ENCODE peak calls at places on chromosomes 6 and 20, in five cellular contexts. G is heart right ventricle, Q is SK-N-SH, N is cardiac fibroblast, T is progenitor cell of endocrine pancreas. C is an unnamed sample.

GRCh38 chr20:44302026-44302669 is 8.9 kb downstream of the FITM2 start:
- DNase-seq in T (no peak), Q (no peak), N (no peak), G (no peak), C (no peak)

GRCh38 chr6:9161731-9162130 is 726.4 kb upstream of the SLC35B3 start:
- DNase-seq in N (no peak), Q (no peak), T (no peak), G (no peak), C (no peak)

GRCh38 chr6:149150999-149151398 is 166.5 kb upstream of the TAB2 start:
- DNase-seq in T (no peak), N (no peak), G (no peak), Q (no peak), C (no peak)

GRCh38 chr6:11230158-11231107 is 2.0 kb downstream of the NEDD9 start:
- DNase-seq in G (no peak), T (no peak), N (no peak), Q (no peak), C (no peak)

GRCh38 chr6:57141451-57142177 is 30.5 kb upstream of the BAG2 start:
- DNase-seq in T (no peak), Q (no peak), G (no peak), N (no peak), C (no peak)

GRCh38 chr20:25340380-25340779 is 50.3 kb downstream of the ABHD12 start:
- DNase-seq in T (no peak), Q (no peak), G (no peak), N (no peak), C (no peak)

GRCh38 chr6:209432-210103 is 82.7 kb upstream of the DUSP22 start:
- DNase-seq in Q (no peak), G (no peak), T (no peak), N (no peak), C (no peak)

GRCh38 chr6:56235245-56235644 is 12.1 kb downstream of the COL21A1 start:
- DNase-seq in Q (no peak), N (no peak), G (no peak), T (no peak), C (no peak)

GRCh38 chr6:34584694-34585093 is 28.6 kb upstream of the SPDEF start:
- DNase-seq in N (no peak), T (no peak), G (no peak), Q (no peak), C (peak; percentile 43)

GRCh38 chr20:45781391-45781931 is 10.2 kb downstream of the WFDC3 start:
- DNase-seq in N (peak; percentile 88), Q (no peak), T (no peak), G (no peak), C (no peak)

GRCh38 chr6:169156108-169156821 is 97.4 kb downstream of the THBS2 start:
- DNase-seq in G (no peak), T (no peak), N (peak; percentile 88), Q (peak; percentile 11), C (no peak)

GRCh38 chr6:39543117-39543516 is 182.1 kb downstream of the KIF6 start:
- DNase-seq in Q (no peak), G (peak; percentile 53), N (peak; percentile 83), T (no peak), C (no peak)

GRCh38 chr6:160081398-160081797 is 40.2 kb upstream of the SLC22A1 start:
- DNase-seq in G (no peak), N (no peak), Q (no peak), T (no peak), C (no peak)

GRCh38 chr20:47951521-47951951 is 166.3 kb upstream of the SULF2 start:
- DNase-seq in N (peak; percentile 35), Q (no peak), T (no peak), G (no peak), C (no peak)

GRCh38 chr6:143451531-143451930 is 926 bp downstream of the PEX3 start:
- DNase-seq in Q (no peak), T (no peak), N (no peak), G (no peak), C (no peak)

GRCh38 chr6:100573169-100573568 is 108.4 kb upstream of the SIM1 start:
- DNase-seq in G (no peak), N (peak; percentile 54), T (no peak), Q (peak; percentile 7), C (no peak)

GRCh38 chr6:135233676-135234491 is 52.8 kb downstream of the MYB start:
- DNase-seq in N (no peak), Q (no peak), G (no peak), T (no peak), C (no peak)

GRCh38 chr6:113385020-113385431 is 472.1 kb upstream of the MARCKS start:
- DNase-seq in N (no peak), T (no peak), G (no peak), Q (no peak), C (no peak)

GRCh38 chr6:125780540-125781306 is 10.0 kb upstream of the NCOA7 start:
- DNase-seq in Q (peak; percentile 60), T (no peak), N (peak; percentile 86), G (peak; percentile 44), C (no peak)

GRCh38 chr20:24745617-24746350 is 203.3 kb upstream of the CST7 start:
- DNase-seq in Q (no peak), N (no peak), G (no peak), T (no peak), C (no peak)

GRCh38 chr6:85669735-85670194 is 27.1 kb upstream of the SYNCRIP start:
- DNase-seq in Q (no peak), T (no peak), G (no peak), N (no peak), C (no peak)

GRCh38 chr6:43016166-43016915 is 2.3 kb downstream of the KLHDC3 start:
- DNase-seq in Q (no peak), G (no peak), N (no peak), T (no peak), C (no peak)

GRCh38 chr6:31663961-31664789 is 622 bp downstream of the GPANK1 start:
- DNase-seq in N (peak; percentile 73), T (no peak), G (peak; percentile 29), Q (no peak), C (no peak)

GRCh38 chr20:62120990-62121775 is 1.1 kb upstream of the LSM14B start:
- DNase-seq in G (no peak), Q (no peak), N (peak; percentile 75), T (no peak), C (no peak)

GRCh38 chr6:53959717-53960116 is 151.5 kb upstream of the MLIP start:
- DNase-seq in T (no peak), Q (no peak), G (no peak), N (no peak), C (no peak)

GRCh38 chr6:69719602-69720193 is 77.1 kb downstream of the LMBRD1 start:
- DNase-seq in Q (peak; percentile 22), N (peak; percentile 53), G (no peak), T (no peak), C (no peak)

GRCh38 chr20:35776513-35777101 is 4.8 kb downstream of the PHF20 start:
- DNase-seq in G (peak; percentile 17), T (no peak), N (peak; percentile 79), Q (peak; percentile 42), C (peak; percentile 2)

GRCh38 chr6:170086639-170087420 is 204.0 kb downstream of the DLL1 start:
- DNase-seq in Q (no peak), T (no peak), N (no peak), G (no peak), C (peak; percentile 84)

GRCh38 chr6:168953461-168953860 is 300.2 kb downstream of the THBS2 start:
- DNase-seq in N (no peak), Q (no peak), T (no peak), G (no peak), C (no peak)

GRCh38 chr6:81761197-81761596 is 8.7 kb upstream of the TENT5A start:
- DNase-seq in N (no peak), G (no peak), T (no peak), Q (no peak), C (no peak)

GRCh38 chr6:20417819-20418218 is 16.1 kb downstream of the E2F3 start:
- DNase-seq in T (no peak), Q (no peak), N (no peak), G (no peak), C (no peak)

GRCh38 chr20:50399003-50399916 is 110.9 kb upstream of the PTPN1 start:
- DNase-seq in N (peak; percentile 31), T (no peak), G (peak; percentile 83), Q (no peak), C (no peak)

DNA sequence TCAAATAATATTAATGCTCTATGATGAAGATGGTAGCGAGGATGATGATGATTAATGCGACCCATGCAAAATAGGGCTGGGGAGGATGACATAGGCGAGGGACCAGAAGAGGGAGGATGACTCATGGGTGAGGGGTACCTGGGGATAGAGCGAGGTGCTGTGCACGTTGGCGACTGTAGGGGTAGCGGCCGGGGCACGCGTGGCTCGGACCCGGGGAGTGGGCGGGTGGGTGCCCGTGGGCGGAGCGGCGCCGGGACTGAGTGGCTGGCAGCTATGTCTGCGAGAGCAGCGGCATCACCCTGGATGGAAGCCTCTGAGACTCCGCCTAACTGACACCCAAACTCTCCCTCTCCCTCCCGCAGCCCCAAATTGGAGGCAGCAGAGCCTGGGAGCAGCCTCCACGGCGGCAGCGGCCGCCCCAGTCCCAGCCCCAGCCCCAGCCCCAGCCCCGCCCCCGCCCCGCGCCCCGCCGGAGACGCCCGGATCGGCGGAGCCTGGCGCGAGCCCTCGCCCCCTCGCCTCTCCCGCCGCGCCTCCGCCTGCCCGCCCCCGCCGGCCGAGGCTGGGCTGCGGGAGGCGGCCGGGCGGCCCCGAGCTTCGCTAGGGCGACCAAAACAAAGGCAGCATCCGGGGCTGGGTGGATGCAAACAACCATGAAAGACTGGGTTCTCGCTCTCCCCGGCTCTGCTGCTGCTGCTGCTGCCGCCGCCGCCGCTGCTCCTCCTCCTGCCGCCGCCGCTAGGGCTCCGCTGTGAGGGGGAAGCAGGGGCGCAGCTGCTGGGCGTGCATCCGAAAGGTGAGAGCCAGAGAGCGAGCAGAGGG is at the start of gene RIMS1:
- DNase-seq in N (peak; percentile 18), T (peak; percentile 61), Q (peak; percentile 85), G (peak; percentile 13), C (no peak)
- TF ChIP-seq CTCF in N (peak; percentile 41), T (peak; percentile 61), Q (peak; percentile 46), G (no peak), C (peak; percentile 68)

DNA sequence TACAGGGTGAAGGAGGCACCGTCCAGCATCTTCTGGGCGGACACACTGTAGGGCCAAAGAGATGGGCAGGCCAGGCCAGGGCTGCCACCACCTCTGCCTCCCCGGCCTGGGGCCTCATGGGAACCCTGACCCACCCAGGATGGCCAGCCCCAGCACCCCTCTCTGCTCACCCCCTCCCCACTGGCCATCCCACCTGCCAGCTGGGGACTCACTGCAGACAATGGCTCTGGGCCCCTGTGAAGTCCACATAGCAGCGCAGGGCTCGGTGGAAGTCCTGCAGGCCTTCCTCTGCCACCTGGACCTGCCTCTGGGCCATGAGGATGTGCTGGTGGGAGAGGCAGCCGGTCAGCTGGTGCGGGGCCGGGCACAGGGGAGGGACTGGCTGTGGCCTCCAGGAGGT is 3.6 kb upstream of the C20orf144 start:
- DNase-seq in G (no peak), T (no peak), N (no peak), Q (peak; percentile 31), C (no peak)
- TF ChIP-seq CTCF in G (no peak), T (no peak), N (no peak), Q (no peak), C (no peak)

DNA sequence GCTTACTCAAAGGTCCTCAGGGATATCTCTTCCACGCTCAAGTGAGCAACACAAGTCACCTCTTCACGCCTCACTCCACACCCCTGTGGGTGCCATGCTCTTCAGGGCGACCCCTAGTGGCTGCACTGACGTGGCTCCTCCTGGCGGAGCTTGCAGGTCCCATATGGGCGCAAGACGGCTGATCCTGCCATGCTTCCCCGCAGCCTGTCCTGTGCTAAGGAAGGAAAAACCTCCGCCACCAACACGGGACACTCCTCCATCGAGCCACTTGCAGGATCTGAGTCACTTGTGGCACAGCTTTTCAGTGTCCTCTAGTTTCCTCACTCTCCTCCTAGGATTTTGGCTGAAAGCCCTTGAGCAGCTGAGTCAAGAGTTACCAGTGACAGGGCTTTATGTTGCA is 90.7 kb downstream of the KHDC1L start:
- DNase-seq in G (no peak), N (peak; percentile 15), T (peak; percentile 17), Q (peak; percentile 14), C (peak; percentile 77)
- TF ChIP-seq CTCF in G (no peak), N (peak; percentile 71), T (peak; percentile 52), Q (peak; percentile 35), C (peak; percentile 68)

GRCh38 chr6:6495851-6496250 is 92.7 kb upstream of the LY86 start:
- DNase-seq in N (no peak), Q (no peak), G (no peak), T (no peak), C (no peak)
- TF ChIP-seq CTCF in N (no peak), Q (no peak), G (no peak), T (no peak), C (no peak)